ENCODE peak calls at places on chromosomes 2 and 18, in seven cellular contexts. Y is cardiac muscle cell; H is heart right ventricle; C is CD8-positive, alpha-beta T cell; F is tibial nerve; K is thoracic aorta; V is fibroblast of lung. Z is an unnamed sample.

GRCh38 chr2:180002198-180002597 is 4.9 kb downstream of the CWC22 start:
- DNase-seq in Y (no peak), H (no peak), C (no peak), F (no peak), K (no peak), V (no peak), Z (no peak)

GRCh38 chr18:21979759-21980158 is 189.6 kb upstream of the GATA6 start:
- DNase-seq in Y (no peak), H (no peak), C (no peak), F (no peak), K (no peak), V (no peak), Z (no peak)

GRCh38 chr2:239321596-239322413 is 79.0 kb downstream of the HDAC4 start:
- DNase-seq in Y (no peak), H (peak; percentile 4), C (no peak), F (no peak), K (no peak), V (no peak), Z (peak; percentile 46)

GRCh38 chr2:62014102-62014501 is 108.6 kb downstream of the COMMD1 start:
- DNase-seq in Y (peak; percentile 79), H (peak; percentile 82), C (no peak), F (no peak), K (peak; percentile 64), V (peak; percentile 81), Z (peak; percentile 62)

GRCh38 chr2:170307052-170307451 is 129.1 kb downstream of the MYO3B start:
- DNase-seq in Y (no peak), H (no peak), C (no peak), F (no peak), K (no peak), V (no peak), Z (no peak)

GRCh38 chr2:43269706-43270105 is 43.3 kb upstream of the ZFP36L2 start:
- DNase-seq in Y (peak; percentile 49), H (peak; percentile 61), C (no peak), F (peak; percentile 71), K (peak; percentile 61), V (peak; percentile 86), Z (peak; percentile 82)

GRCh38 chr2:151757861-151758260 is 23.6 kb upstream of the NEB start:
- DNase-seq in Y (no peak), H (no peak), C (no peak), F (no peak), K (no peak), V (no peak), Z (no peak)

GRCh38 chr18:28736223-28736622 is 559.3 kb upstream of the CDH2 start:
- DNase-seq in Y (no peak), H (no peak), C (no peak), F (no peak), K (no peak), V (no peak), Z (no peak)

GRCh38 chr2:43803113-43803512 is 29.3 kb downstream of the DYNC2LI1 start:
- DNase-seq in Y (no peak), H (no peak), C (no peak), F (no peak), K (no peak), V (no peak), Z (no peak)

GRCh38 chr18:59610546-59611140 is 86.6 kb downstream of the CCBE1 start:
- DNase-seq in Y (no peak), H (no peak), C (no peak), F (no peak), K (no peak), V (no peak), Z (no peak)

GRCh38 chr2:218329027-218329825 is 27.4 kb upstream of the CATIP start:
- DNase-seq in Y (no peak), H (no peak), C (no peak), F (no peak), K (no peak), V (no peak), Z (peak; percentile 41)

GRCh38 chr2:174195253-174195652 is 53.1 kb downstream of the OLA1 start:
- DNase-seq in Y (no peak), H (no peak), C (no peak), F (no peak), K (no peak), V (peak; percentile 23), Z (no peak)

GRCh38 chr18:25896178-25896780 is 194.1 kb downstream of the SS18 start:
- DNase-seq in Y (peak; percentile 61), H (peak; percentile 9), C (no peak), F (no peak), K (no peak), V (peak; percentile 41), Z (peak; percentile 29)

GRCh38 chr2:12046641-12047040 is 300.2 kb downstream of the LPIN1 start:
- DNase-seq in Y (no peak), H (no peak), C (no peak), F (no peak), K (no peak), V (peak; percentile 65), Z (peak; percentile 39)

GRCh38 chr2:60958361-60958760 is 59.2 kb upstream of the PEX13 start:
- DNase-seq in Y (no peak), H (no peak), C (no peak), F (no peak), K (no peak), V (peak; percentile 57), Z (no peak)

GRCh38 chr2:88656690-88657089 is 29.4 kb upstream of the EIF2AK3 start:
- DNase-seq in Y (no peak), H (no peak), C (no peak), F (no peak), K (no peak), V (peak; percentile 72), Z (no peak)

GRCh38 chr2:42796427-42797248 is 4.3 kb upstream of the HAAO start:
- DNase-seq in Y (no peak), H (no peak), C (no peak), F (no peak), K (no peak), V (no peak), Z (no peak)

GRCh38 chr2:67515538-67515937 is 118.4 kb downstream of the ETAA1 start:
- DNase-seq in Y (peak; percentile 2), H (no peak), C (no peak), F (no peak), K (no peak), V (no peak), Z (no peak)

GRCh38 chr2:84830095-84830494 is 50.8 kb downstream of the TRABD2A start:
- DNase-seq in Y (no peak), H (peak; percentile 28), C (no peak), F (peak; percentile 18), K (no peak), V (peak; percentile 36), Z (peak; percentile 81)

GRCh38 chr2:2591542-2591940 is 260.5 kb upstream of the MYT1L start:
- DNase-seq in Y (no peak), H (no peak), C (no peak), F (no peak), K (no peak), V (no peak), Z (no peak)

GRCh38 chr2:237697586-237698337 is 70.4 kb downstream of the LRRFIP1 start:
- DNase-seq in Y (no peak), H (no peak), C (no peak), F (no peak), K (no peak), V (peak; percentile 67), Z (no peak)

GRCh38 chr2:207498427-207498826 is 31.3 kb upstream of the CREB1 start:
- DNase-seq in Y (peak; percentile 28), H (no peak), C (no peak), F (no peak), K (no peak), V (no peak), Z (no peak)

GRCh38 chr2:207502799-207503198 is 27.0 kb upstream of the CREB1 start:
- DNase-seq in Y (no peak), H (no peak), C (no peak), F (no peak), K (no peak), V (no peak), Z (no peak)

GRCh38 chr2:207502199-207502598 is 27.6 kb upstream of the CREB1 start:
- DNase-seq in Y (peak; percentile 23), H (peak; percentile 47), C (no peak), F (no peak), K (no peak), V (no peak), Z (no peak)

GRCh38 chr2:207501797-207502196 is 28.0 kb upstream of the CREB1 start:
- DNase-seq in Y (no peak), H (no peak), C (no peak), F (no peak), K (no peak), V (no peak), Z (no peak)

DNA sequence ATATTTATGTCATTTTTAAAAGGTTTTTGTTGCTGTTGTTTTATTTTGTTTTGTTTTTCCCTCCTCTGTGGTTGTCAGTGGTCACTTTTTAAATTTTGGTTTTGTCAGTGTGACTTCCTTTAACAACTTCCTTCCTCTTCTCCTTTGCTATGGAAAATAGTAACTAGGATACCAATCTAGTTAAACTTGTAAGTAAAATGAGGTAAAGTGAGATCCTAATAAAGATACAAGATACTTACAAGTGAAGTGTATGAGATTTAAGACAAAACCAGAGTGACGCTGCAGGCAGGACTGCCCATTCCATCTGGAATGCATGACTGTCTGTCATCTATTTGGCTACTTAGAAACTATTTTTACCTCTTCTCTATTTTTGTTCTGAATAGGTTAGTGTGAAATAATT is 30.6 kb upstream of the CREB1 start:
- DNase-seq in Y (no peak), H (no peak), C (no peak), F (no peak), K (no peak), V (no peak), Z (no peak)
- H3K4me1 ChIP-seq in Y (peaks cover 36% of the 10 kb centered on the region), H (peaks cover 35% of the 10 kb centered on the region), C (peaks cover 5% of the 10 kb centered on the region), F (peaks cover 6% of the 10 kb centered on the region), K (peaks cover 14% of the 10 kb centered on the region), V (peaks cover under 1% of the 10 kb centered on the region), Z (no peaks in the 10 kb centered on the region)

DNA sequence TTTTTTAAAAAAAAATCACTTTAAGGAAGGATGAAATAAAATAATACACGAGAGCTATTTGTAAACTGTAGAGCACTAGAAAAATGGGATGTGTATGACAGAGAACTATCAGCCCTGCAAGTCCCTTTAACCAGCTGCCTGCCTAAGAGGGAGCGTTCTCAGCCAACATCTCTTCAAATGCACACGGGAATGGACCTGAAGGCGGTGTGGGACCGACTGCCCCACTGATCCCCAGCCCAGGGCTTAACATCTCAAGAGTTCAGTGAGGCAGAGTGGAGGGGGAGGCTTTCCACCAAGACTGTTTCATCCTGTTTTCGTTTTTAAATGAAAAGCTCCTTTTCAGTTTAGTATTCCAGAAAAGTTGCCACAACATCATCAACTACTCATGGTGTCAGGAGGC is 2.2 kb downstream of the INPP4A start:
- DNase-seq in Y (no peak), H (no peak), C (no peak), F (no peak), K (no peak), V (no peak), Z (no peak)
- H3K4me1 ChIP-seq in Y (peaks cover 9% of the 10 kb centered on the region), H (peaks cover 27% of the 10 kb centered on the region), C (peaks cover 56% of the 10 kb centered on the region), F (peaks cover 28% of the 10 kb centered on the region), K (peaks cover 2% of the 10 kb centered on the region), V (peaks cover 3% of the 10 kb centered on the region), Z (no peaks in the 10 kb centered on the region)

GRCh38 chr2:148930046-148930775 is 55.2 kb downstream of the KIF5C start:
- DNase-seq in Y (no peak), H (no peak), C (no peak), F (no peak), K (no peak), V (no peak), Z (no peak)
- H3K4me1 ChIP-seq in Y (no peaks in the 10 kb centered on the region), H (no peaks in the 10 kb centered on the region), C (peaks cover 17% of the 10 kb centered on the region), F (peaks cover 24% of the 10 kb centered on the region), K (no peaks in the 10 kb centered on the region), V (no peaks in the 10 kb centered on the region), Z (peaks cover 37% of the 10 kb centered on the region)

GRCh38 chr2:98917031-98917459 is 19.0 kb downstream of the CRACDL start:
- DNase-seq in Y (no peak), H (no peak), C (no peak), F (no peak), K (no peak), V (peak; percentile 95), Z (no peak)
- H3K4me1 ChIP-seq in Y (no peaks in the 10 kb centered on the region), H (peaks cover 7% of the 10 kb centered on the region), C (peaks cover 20% of the 10 kb centered on the region), F (peaks cover 8% of the 10 kb centered on the region), K (no peaks in the 10 kb centered on the region), V (no peaks in the 10 kb centered on the region), Z (peaks cover 7% of the 10 kb centered on the region)

Z was measured in testis.